ENCODE peak calls at places on chromosome 4, in six cellular contexts. One of them, this sample, is unnamed. For H3K4me1 and H3K36me3, the result is how much of the 10 kb centered on the place peaks cover.

GRCh38 chr4:122819708-122820449 is 6.8 kb upstream of the FGF2 start:
- DNase-seq in OCI-LY7: no peak
- DNase-seq in Peyer's patch: no peak
- DNase-seq in uterus: no peak
- DNase-seq in ovary: no peak
- DNase-seq in GM23248: peak
- DNase-seq in this sample: no peak

GRCh38 chr4:39689970-39690369 is 8.0 kb upstream of the UBE2K start:
- DNase-seq in OCI-LY7: no peak
- DNase-seq in Peyer's patch: no peak
- DNase-seq in uterus: no peak
- DNase-seq in ovary: no peak
- DNase-seq in GM23248: no peak
- DNase-seq in this sample: no peak

GRCh38 chr4:107213880-107214279 is 177.8 kb upstream of the DKK2 start:
- DNase-seq in OCI-LY7: no peak
- DNase-seq in Peyer's patch: no peak
- DNase-seq in uterus: no peak
- DNase-seq in ovary: no peak
- DNase-seq in GM23248: peak
- DNase-seq in this sample: no peak

GRCh38 chr4:102390438-102390837 is 45.2 kb upstream of the SLC39A8 start:
- DNase-seq in OCI-LY7: no peak
- DNase-seq in Peyer's patch: no peak
- DNase-seq in uterus: no peak
- DNase-seq in ovary: no peak
- DNase-seq in GM23248: peak
- DNase-seq in this sample: no peak

GRCh38 chr4:119656986-119657635 is 28.5 kb upstream of the PDE5A start:
- DNase-seq in OCI-LY7: no peak
- DNase-seq in Peyer's patch: no peak
- DNase-seq in uterus: no peak
- DNase-seq in ovary: no peak
- DNase-seq in GM23248: peak
- DNase-seq in this sample: no peak

GRCh38 chr4:40301592-40301991 is 33.5 kb upstream of the CHRNA9 start:
- DNase-seq in OCI-LY7: peak
- DNase-seq in Peyer's patch: peak
- DNase-seq in uterus: no peak
- DNase-seq in ovary: no peak
- DNase-seq in GM23248: no peak
- DNase-seq in this sample: peak

GRCh38 chr4:159201168-159201567 is 98.3 kb downstream of the RAPGEF2 start:
- DNase-seq in OCI-LY7: no peak
- DNase-seq in Peyer's patch: no peak
- DNase-seq in uterus: no peak
- DNase-seq in ovary: no peak
- DNase-seq in GM23248: no peak
- DNase-seq in this sample: no peak

GRCh38 chr4:1238676-1239000 is 10.3 kb downstream of the CTBP1 start:
- DNase-seq in OCI-LY7: no peak
- DNase-seq in Peyer's patch: no peak
- DNase-seq in uterus: no peak
- DNase-seq in ovary: peak
- DNase-seq in GM23248: no peak
- DNase-seq in this sample: no peak

GRCh38 chr4:74335341-74336019 is 27.2 kb downstream of the EPGN start:
- DNase-seq in OCI-LY7: no peak
- DNase-seq in Peyer's patch: no peak
- DNase-seq in uterus: no peak
- DNase-seq in ovary: no peak
- DNase-seq in GM23248: no peak
- DNase-seq in this sample: no peak

GRCh38 chr4:122762520-122762919 is 30.0 kb downstream of the BBS12 start:
- DNase-seq in OCI-LY7: no peak
- DNase-seq in Peyer's patch: peak
- DNase-seq in uterus: no peak
- DNase-seq in ovary: no peak
- DNase-seq in GM23248: no peak
- DNase-seq in this sample: no peak

GRCh38 chr4:184769285-184769825 is 35.5 kb upstream of the CENPU start:
- DNase-seq in OCI-LY7: no peak
- DNase-seq in Peyer's patch: no peak
- DNase-seq in uterus: no peak
- DNase-seq in ovary: no peak
- DNase-seq in GM23248: no peak
- DNase-seq in this sample: no peak
- H3K4me1 ChIP-seq in OCI-LY7: under half
- H3K4me1 ChIP-seq in Peyer's patch: under half
- H3K4me1 ChIP-seq in uterus: under half
- H3K4me1 ChIP-seq in ovary: under half
- H3K4me1 ChIP-seq in GM23248: under half
- H3K4me1 ChIP-seq in this sample: under half

GRCh38 chr4:76590847-76591281 is 155.8 kb downstream of the SHROOM3 start:
- DNase-seq in OCI-LY7: no peak
- DNase-seq in Peyer's patch: no peak
- DNase-seq in uterus: no peak
- DNase-seq in ovary: no peak
- DNase-seq in GM23248: peak
- DNase-seq in this sample: no peak

GRCh38 chr4:76589402-76589801 is 154.4 kb downstream of the SHROOM3 start:
- DNase-seq in OCI-LY7: no peak
- DNase-seq in Peyer's patch: no peak
- DNase-seq in uterus: no peak
- DNase-seq in ovary: no peak
- DNase-seq in GM23248: peak
- DNase-seq in this sample: no peak

GRCh38 chr4:76589872-76590846 is 155.1 kb downstream of the SHROOM3 start:
- DNase-seq in OCI-LY7: no peak
- DNase-seq in Peyer's patch: no peak
- DNase-seq in uterus: no peak
- DNase-seq in ovary: peak
- DNase-seq in GM23248: peak
- DNase-seq in this sample: no peak

GRCh38 chr4:76585897-76586360 is 150.9 kb downstream of the SHROOM3 start:
- DNase-seq in OCI-LY7: no peak
- DNase-seq in Peyer's patch: peak
- DNase-seq in uterus: peak
- DNase-seq in ovary: no peak
- DNase-seq in GM23248: peak
- DNase-seq in this sample: no peak

DNA sequence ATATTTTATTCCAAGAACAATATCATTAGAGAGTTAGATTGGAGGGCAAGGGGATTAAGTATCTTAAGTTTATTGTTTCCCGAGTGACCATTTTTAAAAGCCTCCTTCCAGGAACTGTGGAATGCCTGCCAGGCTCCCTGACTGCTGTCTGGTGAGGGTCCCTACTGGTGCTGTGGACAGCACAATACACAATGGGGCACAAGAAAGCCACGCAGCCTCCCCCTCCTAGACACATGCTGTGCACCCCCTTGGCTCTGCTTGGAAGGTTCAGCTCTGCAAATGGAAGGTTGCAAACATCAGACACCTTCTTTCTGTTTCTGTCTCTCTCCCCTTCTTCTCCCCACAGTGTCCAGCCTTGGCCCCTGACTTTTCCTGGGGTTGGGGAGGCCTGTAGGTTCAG is 153.2 kb downstream of the SHROOM3 start:
- DNase-seq in OCI-LY7: no peak
- DNase-seq in Peyer's patch: no peak
- DNase-seq in uterus: no peak
- DNase-seq in ovary: no peak
- DNase-seq in GM23248: no peak
- DNase-seq in this sample: no peak
- H3K27ac ChIP-seq in OCI-LY7: no peak
- H3K27ac ChIP-seq in Peyer's patch: peak
- H3K27ac ChIP-seq in uterus: no peak
- H3K27ac ChIP-seq in ovary: no peak
- H3K27ac ChIP-seq in GM23248: no peak
- H3K27ac ChIP-seq in this sample: no peak

GRCh38 chr4:143538979-143539669 is 25.6 kb downstream of the SMARCA5 start:
- DNase-seq in OCI-LY7: no peak
- DNase-seq in Peyer's patch: no peak
- DNase-seq in uterus: no peak
- DNase-seq in ovary: no peak
- DNase-seq in GM23248: no peak
- DNase-seq in this sample: no peak
- H3K36me3 ChIP-seq in OCI-LY7: half or more
- H3K36me3 ChIP-seq in Peyer's patch: under half
- H3K36me3 ChIP-seq in uterus: under half
- H3K36me3 ChIP-seq in ovary: under half
- H3K36me3 ChIP-seq in GM23248: half or more
- H3K36me3 ChIP-seq in this sample: half or more

GRCh38 chr4:146245246-146245645 is 30.9 kb downstream of the REELD1 start:
- DNase-seq in OCI-LY7: no peak
- DNase-seq in Peyer's patch: no peak
- DNase-seq in uterus: no peak
- DNase-seq in ovary: no peak
- DNase-seq in GM23248: peak
- DNase-seq in this sample: no peak
- H3K4me1 ChIP-seq in OCI-LY7: under half
- H3K4me1 ChIP-seq in Peyer's patch: under half
- H3K4me1 ChIP-seq in uterus: under half
- H3K4me1 ChIP-seq in ovary: under half
- H3K4me1 ChIP-seq in GM23248: under half
- H3K4me1 ChIP-seq in this sample: under half

This sample was measured in DND-41.